ENCODE peak calls at places on chromosomes 12 and 14, in nine cellular contexts. One of them, this sample, is unnamed.

GRCh38 chr14:74015965-74016364 is 3.1 kb downstream of the ENTPD5 start:
- DNase-seq in activated CD4-positive, alpha-beta T cell treated with anti-CD3 and anti-CD28 coated beads for 48 hours: no peak
- DNase-seq in lower lobe of right lung: no peak
- DNase-seq in psoas muscle: no peak
- DNase-seq in progenitor cell of endocrine pancreas: no peak
- DNase-seq in Caki2: no peak
- DNase-seq in stimulated activated CD8-positive, alpha-beta memory T cell treated with anti-CD3 and anti-CD28 coated beads, Interleukin-4, amount 100 ng/mL, for 24 hours: no peak
- DNase-seq in NCI-H345: no peak
- DNase-seq in OCI-LY7: no peak
- DNase-seq in this sample: no peak

GRCh38 chr12:119283315-119283714 is 51.2 kb upstream of the CCDC60 start:
- DNase-seq in stimulated activated CD8-positive, alpha-beta memory T cell treated with anti-CD3 and anti-CD28 coated beads, Interleukin-4, amount 100 ng/mL, for 24 hours: no peak
- DNase-seq in OCI-LY7: no peak
- DNase-seq in progenitor cell of endocrine pancreas: no peak
- DNase-seq in activated CD4-positive, alpha-beta T cell treated with anti-CD3 and anti-CD28 coated beads for 48 hours: no peak
- DNase-seq in NCI-H345: no peak
- DNase-seq in Caki2: no peak
- DNase-seq in lower lobe of right lung: no peak
- DNase-seq in psoas muscle: no peak
- DNase-seq in this sample: no peak

GRCh38 chr14:43795600-43796228 is 711.4 kb downstream of the FSCB start:
- DNase-seq in OCI-LY7: no peak
- DNase-seq in activated CD4-positive, alpha-beta T cell treated with anti-CD3 and anti-CD28 coated beads for 48 hours: no peak
- DNase-seq in stimulated activated CD8-positive, alpha-beta memory T cell treated with anti-CD3 and anti-CD28 coated beads, Interleukin-4, amount 100 ng/mL, for 24 hours: no peak
- DNase-seq in psoas muscle: no peak
- DNase-seq in NCI-H345: peak; percentile 16
- DNase-seq in progenitor cell of endocrine pancreas: no peak
- DNase-seq in lower lobe of right lung: no peak
- DNase-seq in Caki2: no peak
- DNase-seq in this sample: no peak

GRCh38 chr14:88998027-88998426 is 173.6 kb downstream of the TTC8 start:
- DNase-seq in Caki2: no peak
- DNase-seq in lower lobe of right lung: no peak
- DNase-seq in progenitor cell of endocrine pancreas: no peak
- DNase-seq in NCI-H345: no peak
- DNase-seq in psoas muscle: no peak
- DNase-seq in OCI-LY7: no peak
- DNase-seq in stimulated activated CD8-positive, alpha-beta memory T cell treated with anti-CD3 and anti-CD28 coated beads, Interleukin-4, amount 100 ng/mL, for 24 hours: no peak
- DNase-seq in activated CD4-positive, alpha-beta T cell treated with anti-CD3 and anti-CD28 coated beads for 48 hours: no peak
- DNase-seq in this sample: no peak

GRCh38 chr14:55120466-55121144 is 8.4 kb upstream of the LGALS3 start:
- DNase-seq in OCI-LY7: no peak
- DNase-seq in psoas muscle: no peak
- DNase-seq in Caki2: no peak
- DNase-seq in lower lobe of right lung: peak; percentile 60
- DNase-seq in activated CD4-positive, alpha-beta T cell treated with anti-CD3 and anti-CD28 coated beads for 48 hours: no peak
- DNase-seq in NCI-H345: no peak
- DNase-seq in progenitor cell of endocrine pancreas: no peak
- DNase-seq in stimulated activated CD8-positive, alpha-beta memory T cell treated with anti-CD3 and anti-CD28 coated beads, Interleukin-4, amount 100 ng/mL, for 24 hours: no peak
- DNase-seq in this sample: no peak

GRCh38 chr12:102873077-102873476 is 44.0 kb downstream of the PAH start:
- DNase-seq in progenitor cell of endocrine pancreas: no peak
- DNase-seq in OCI-LY7: no peak
- DNase-seq in NCI-H345: no peak
- DNase-seq in psoas muscle: no peak
- DNase-seq in lower lobe of right lung: no peak
- DNase-seq in activated CD4-positive, alpha-beta T cell treated with anti-CD3 and anti-CD28 coated beads for 48 hours: no peak
- DNase-seq in stimulated activated CD8-positive, alpha-beta memory T cell treated with anti-CD3 and anti-CD28 coated beads, Interleukin-4, amount 100 ng/mL, for 24 hours: no peak
- DNase-seq in Caki2: no peak
- DNase-seq in this sample: no peak

GRCh38 chr12:10457760-10458159 is 4.6 kb upstream of the KLRC1 start:
- DNase-seq in Caki2: no peak
- DNase-seq in OCI-LY7: no peak
- DNase-seq in psoas muscle: no peak
- DNase-seq in stimulated activated CD8-positive, alpha-beta memory T cell treated with anti-CD3 and anti-CD28 coated beads, Interleukin-4, amount 100 ng/mL, for 24 hours: no peak
- DNase-seq in lower lobe of right lung: no peak
- DNase-seq in progenitor cell of endocrine pancreas: no peak
- DNase-seq in activated CD4-positive, alpha-beta T cell treated with anti-CD3 and anti-CD28 coated beads for 48 hours: no peak
- DNase-seq in NCI-H345: no peak
- DNase-seq in this sample: no peak

GRCh38 chr12:93704122-93704521 is 26.9 kb downstream of the CRADD start:
- DNase-seq in NCI-H345: no peak
- DNase-seq in psoas muscle: no peak
- DNase-seq in activated CD4-positive, alpha-beta T cell treated with anti-CD3 and anti-CD28 coated beads for 48 hours: no peak
- DNase-seq in progenitor cell of endocrine pancreas: no peak
- DNase-seq in lower lobe of right lung: no peak
- DNase-seq in OCI-LY7: no peak
- DNase-seq in Caki2: no peak
- DNase-seq in stimulated activated CD8-positive, alpha-beta memory T cell treated with anti-CD3 and anti-CD28 coated beads, Interleukin-4, amount 100 ng/mL, for 24 hours: no peak
- DNase-seq in this sample: no peak

This sample was measured in NCI-H510A.